ENCODE peak calls at places on chromosome 14, in four cellular contexts. K, L, Q and X are unnamed samples.

GRCh38 chr14:100109594-100109955 is 44.4 kb downstream of the EVL start:
- DNase-seq in Q (no peak), L (no peak), K (no peak), X (no peak)

GRCh38 chr14:61489932-61490331 is 168.6 kb downstream of the PRKCH start:
- DNase-seq in L (no peak), Q (no peak), K (no peak), X (peak)

GRCh38 chr14:54125109-54125508 is 168.5 kb upstream of the BMP4 start:
- DNase-seq in L (no peak), Q (no peak), K (no peak), X (no peak)

GRCh38 chr14:101705733-101706508 is 55.6 kb upstream of the PPP2R5C start:
- DNase-seq in K (peak), L (no peak), Q (peak), X (peak)

GRCh38 chr14:28356819-28357218 is 409.8 kb upstream of the FOXG1 start:
- DNase-seq in L (no peak), K (no peak), Q (no peak), X (no peak)

GRCh38 chr14:102927346-102927877 is 4.9 kb downstream of the AMN start:
- DNase-seq in Q (peak), K (no peak), L (no peak), X (peak)

GRCh38 chr14:71932229-71932951 is at the start of gene RGS6:
- DNase-seq in Q (peak), L (peak), K (peak), X (peak)

GRCh38 chr14:95359974-95360826 is 40.5 kb upstream of the CLMN start:
- DNase-seq in K (peak), L (peak), Q (no peak), X (peak)

GRCh38 chr14:92598549-92598905 is 84.9 kb downstream of the RIN3 start:
- DNase-seq in Q (no peak), L (no peak), K (no peak), X (no peak)

GRCh38 chr14:76640923-76641395 is 120.3 kb upstream of the VASH1 start:
- DNase-seq in K (no peak), Q (no peak), L (no peak), X (no peak)

GRCh38 chr14:79304279-79304678 is 907.0 kb downstream of the DIO2 start:
- DNase-seq in L (no peak), K (no peak), Q (no peak), X (no peak)

GRCh38 chr14:62308316-62308715 is 546.1 kb downstream of the SNAPC1 start:
- DNase-seq in Q (no peak), L (no peak), K (no peak), X (no peak)

GRCh38 chr14:79825046-79825521 is 386.2 kb downstream of the DIO2 start:
- DNase-seq in K (no peak), Q (no peak), L (no peak), X (no peak)

GRCh38 chr14:68866991-68867533 is 74.2 kb upstream of the ZFP36L1 start:
- DNase-seq in Q (no peak), L (no peak), K (no peak), X (no peak)

GRCh38 chr14:80607430-80608200 is 333.9 kb downstream of the CEP128 start:
- DNase-seq in L (no peak), K (no peak), Q (no peak), X (no peak)

GRCh38 chr14:94796278-94796677 is 26.4 kb upstream of the GSC start:
- DNase-seq in L (no peak), Q (no peak), K (no peak), X (no peak)

GRCh38 chr14:89246290-89246689 is 170.7 kb downstream of the FOXN3 start:
- DNase-seq in Q (no peak), K (no peak), L (no peak), X (no peak)

GRCh38 chr14:87264386-87264785 is 728.6 kb downstream of the GALC start:
- DNase-seq in K (no peak), Q (no peak), L (no peak), X (no peak)

GRCh38 chr14:43360239-43360638 is 1146.8 kb downstream of the FSCB start:
- DNase-seq in K (no peak), Q (no peak), L (no peak), X (no peak)

GRCh38 chr14:97873291-97873690 is 1076.1 kb downstream of the VRK1 start:
- DNase-seq in K (no peak), L (no peak), Q (no peak), X (no peak)

GRCh38 chr14:31360919-31361662 is 59.3 kb downstream of the HEATR5A start:
- DNase-seq in K (no peak), Q (no peak), L (no peak), X (no peak)

GRCh38 chr14:103115845-103116572 is 7.3 kb upstream of the TNFAIP2 start:
- DNase-seq in Q (no peak), K (no peak), L (no peak), X (no peak)

GRCh38 chr14:23613242-23614070 is 22.7 kb upstream of the DHRS2 start:
- DNase-seq in Q (peak), L (no peak), K (no peak), X (no peak)

GRCh38 chr14:65255029-65255545 is 152.8 kb upstream of the MAX start:
- DNase-seq in K (no peak), Q (no peak), L (no peak), X (no peak)

GRCh38 chr14:63204407-63205280 is at the start of gene RHOJ:
- DNase-seq in L (no peak), K (peak), Q (no peak), X (peak)

GRCh38 chr14:38469156-38469555 is 213.3 kb upstream of the CLEC14A start:
- DNase-seq in K (no peak), L (no peak), Q (no peak), X (no peak)

GRCh38 chr14:55926007-55926406 is 192.2 kb upstream of the PELI2 start:
- DNase-seq in Q (peak), L (peak), K (no peak), X (no peak)

GRCh38 chr14:22556990-22557623 is 31.9 kb downstream of the DAD1 start:
- DNase-seq in L (peak), Q (peak), K (peak), X (peak)

GRCh38 chr14:22557846-22558220 is 31.2 kb downstream of the DAD1 start:
- DNase-seq in L (no peak), K (no peak), Q (no peak), X (no peak)

GRCh38 chr14:22555573-22556011 is 33.4 kb downstream of the DAD1 start:
- DNase-seq in L (no peak), Q (no peak), K (peak), X (no peak)

GRCh38 chr14:22554706-22555572 is 34.1 kb downstream of the DAD1 start:
- DNase-seq in K (no peak), Q (no peak), L (no peak), X (no peak)

DNA sequence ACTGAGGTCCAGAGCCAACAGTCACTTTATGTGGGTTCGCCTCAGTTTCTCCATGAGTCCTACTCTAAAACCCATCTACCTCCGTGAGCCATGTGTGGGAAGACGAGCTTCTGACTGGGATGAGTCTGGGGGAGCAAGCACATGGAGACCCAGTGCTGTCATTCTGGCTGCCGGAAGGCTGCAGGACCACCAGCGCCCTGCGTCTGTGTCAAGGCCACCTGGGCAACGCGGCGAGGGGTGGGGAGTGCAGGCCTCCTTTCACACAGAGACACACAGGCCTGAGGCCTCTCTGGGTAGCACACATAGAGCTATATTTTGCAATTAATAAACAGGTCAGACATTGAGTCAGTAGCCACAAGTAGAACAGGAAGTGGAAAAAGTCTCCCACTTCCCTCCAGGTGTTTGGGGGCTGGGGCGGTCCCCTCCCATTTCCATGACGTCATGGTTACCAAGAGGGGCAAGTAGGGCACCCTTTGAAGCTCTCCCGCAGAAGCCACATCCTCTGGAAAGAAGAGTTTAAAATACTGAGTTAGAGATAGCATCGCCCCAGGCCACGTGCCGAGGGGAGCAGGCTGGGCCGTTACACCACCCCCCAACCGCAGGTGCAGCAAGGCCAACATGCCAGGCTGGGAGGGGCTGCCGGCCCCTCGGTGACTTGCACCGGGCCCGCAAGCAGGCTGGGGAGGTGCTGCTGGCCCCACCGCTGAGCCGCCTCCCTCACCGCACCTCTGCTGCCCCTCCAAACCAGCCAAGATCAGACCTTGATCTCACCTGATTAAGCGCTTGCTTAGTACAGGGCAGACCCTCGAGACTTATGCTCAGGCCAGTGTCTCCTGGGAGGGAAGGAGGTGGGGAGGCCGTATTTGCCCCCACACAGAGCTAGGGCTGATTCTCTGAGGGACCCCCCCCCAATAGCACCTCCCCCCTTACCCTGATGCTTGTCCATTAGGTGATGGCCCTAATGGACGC is 32.7 kb downstream of the DAD1 start:
- DNase-seq in K (peak), Q (peak), L (no peak), X (peak)
- H3K27ac ChIP-seq in K (peak), Q (peak), L (no peak), X (no peak)

GRCh38 chr14:70665448-70666363 is 24.0 kb downstream of the TTC9 start:
- DNase-seq in L (peak), Q (peak), K (peak), X (no peak)

GRCh38 chr14:70663707-70664179 is 22.0 kb downstream of the TTC9 start:
- DNase-seq in K (no peak), L (peak), Q (no peak), X (peak)

GRCh38 chr14:70664698-70665447 is 23.2 kb downstream of the TTC9 start:
- DNase-seq in L (no peak), Q (no peak), K (peak), X (no peak)

GRCh38 chr14:70662816-70663215 is 21.1 kb downstream of the TTC9 start:
- DNase-seq in Q (no peak), K (no peak), L (no peak), X (no peak)

GRCh38 chr14:70666364-70666691 is 24.6 kb downstream of the TTC9 start:
- DNase-seq in Q (no peak), K (no peak), L (no peak), X (no peak)
- H3K4me3 ChIP-seq in Q (no peak), K (no peak), L (no peak), X (no peak)

DNA sequence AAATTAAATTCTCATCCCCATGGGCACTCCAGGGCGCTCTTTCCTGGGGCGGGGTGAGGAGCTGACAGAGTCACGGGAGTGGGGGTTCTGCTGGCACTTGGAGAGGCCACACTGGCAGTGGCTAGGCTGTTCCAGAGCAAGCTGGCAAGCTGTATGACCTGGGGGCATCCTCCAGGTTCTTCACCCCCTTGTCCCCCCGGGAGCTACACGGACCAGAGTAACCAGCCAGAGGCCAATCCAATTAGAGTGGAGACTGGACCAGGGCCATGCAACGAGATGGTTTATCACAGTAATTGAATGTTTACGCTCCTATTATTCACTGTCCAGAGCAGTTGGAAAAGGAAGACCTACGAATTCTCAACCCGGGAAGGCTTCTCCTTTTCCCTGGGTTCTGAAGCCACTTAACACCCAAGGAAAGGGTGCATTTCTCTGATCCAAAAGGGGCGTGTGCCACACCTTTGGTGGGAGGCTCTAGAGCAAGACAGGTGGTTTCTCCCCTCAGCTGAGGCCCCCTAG is 43.8 kb upstream of the PNMA1 start:
- DNase-seq in K (no peak), Q (no peak), L (no peak), X (no peak)
- H3K27ac ChIP-seq in K (peak), Q (peak), L (peak), X (peak)

GRCh38 chr14:75381642-75382041 is 46.2 kb upstream of the JDP2 start:
- DNase-seq in L (no peak), K (no peak), Q (no peak), X (no peak)

GRCh38 chr14:75383721-75384120 is 44.1 kb upstream of the JDP2 start:
- DNase-seq in Q (no peak), L (no peak), K (no peak), X (no peak)

GRCh38 chr14:75379930-75380270 is 47.9 kb upstream of the JDP2 start:
- DNase-seq in L (no peak), Q (no peak), K (no peak), X (no peak)

GRCh38 chr14:75379246-75379929 is 48.4 kb upstream of the JDP2 start:
- DNase-seq in K (no peak), L (no peak), Q (no peak), X (no peak)

DNA sequence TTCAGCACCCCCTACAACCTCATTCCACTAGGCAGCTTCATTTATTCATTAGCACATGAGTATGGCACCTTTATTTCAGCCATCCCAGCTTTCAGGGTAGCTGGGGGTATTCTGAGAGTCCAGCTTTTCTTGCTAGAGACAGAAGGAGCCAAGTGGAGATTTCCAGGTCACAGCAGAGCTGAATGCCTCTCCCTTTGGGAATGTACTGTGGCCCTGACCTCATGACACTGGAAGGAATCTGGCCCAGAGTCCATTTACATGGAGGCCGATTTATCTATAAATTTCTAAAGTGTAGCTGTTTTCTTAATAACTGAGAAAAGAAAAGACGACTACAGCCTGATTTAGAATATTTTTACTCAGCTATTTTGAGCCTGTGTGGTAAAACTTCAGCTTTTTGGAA is 47.2 kb upstream of the JDP2 start:
- DNase-seq in K (no peak), Q (no peak), L (no peak), X (no peak)
- H3K4me3 ChIP-seq in K (no peak), Q (no peak), L (no peak), X (no peak)

GRCh38 chr14:104647467-104648063 is 41.9 kb upstream of the INF2 start:
- DNase-seq in K (no peak), L (no peak), Q (no peak), X (no peak)
- H3K27ac ChIP-seq in K (no peak), L (no peak), Q (no peak), X (no peak)

GRCh38 chr14:58331111-58331510 is 32.8 kb downstream of the ARID4A start:
- DNase-seq in Q (peak), K (peak), L (peak), X (peak)

GRCh38 chr14:58332514-58332913 is 34.2 kb downstream of the ARID4A start:
- DNase-seq in Q (no peak), L (no peak), K (no peak), X (no peak)

GRCh38 chr14:58327019-58327418 is 28.7 kb downstream of the ARID4A start:
- DNase-seq in K (no peak), L (no peak), Q (no peak), X (no peak)
- H3K4me3 ChIP-seq in K (no peak), L (no peak), Q (no peak), X (no peak)

DNA sequence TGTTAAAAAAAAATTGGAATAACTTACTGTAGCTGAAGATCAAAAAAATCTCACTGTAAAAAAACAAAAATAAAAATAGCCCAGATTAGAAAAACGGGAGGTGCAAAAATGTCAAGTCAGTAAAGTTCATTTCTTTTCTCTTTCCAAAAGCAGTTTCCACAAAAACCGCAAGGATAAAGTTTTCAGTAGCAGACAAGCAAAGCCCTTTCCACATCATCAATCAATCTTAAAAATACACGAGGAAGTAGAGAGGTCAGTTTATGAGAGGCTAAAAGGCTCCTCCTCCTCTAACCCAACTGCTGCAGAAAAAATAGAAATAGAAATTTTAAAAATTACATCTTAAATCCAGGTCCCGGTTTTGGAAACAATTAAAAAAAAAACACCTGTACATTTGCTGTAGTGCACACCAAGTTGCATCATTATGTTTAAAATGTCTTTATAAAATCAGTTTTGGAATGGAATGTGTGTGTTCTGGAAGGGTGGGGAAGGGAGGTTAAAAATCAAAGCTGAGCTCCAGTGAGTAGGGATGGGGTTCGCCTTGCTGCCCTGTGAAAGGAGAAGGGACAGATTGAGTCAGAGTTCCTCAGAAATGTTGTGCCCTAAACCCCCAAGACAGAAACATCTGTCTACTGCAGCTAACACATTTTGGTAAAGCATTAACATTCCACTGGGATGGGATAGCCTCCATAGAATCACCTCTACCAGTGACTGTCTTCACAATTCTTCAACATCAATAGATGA is 5.8 kb downstream of the HNRNPC start:
- DNase-seq in K (no peak), Q (no peak), L (no peak), X (no peak)
- H3K27ac ChIP-seq in K (peak), Q (no peak), L (peak), X (peak)

GRCh38 chr14:104972301-104973211 is 5.6 kb downstream of the AHNAK2 start:
- DNase-seq in Q (peak), L (peak), K (peak), X (peak)

GRCh38 chr14:104969741-104970230 is 8.4 kb downstream of the AHNAK2 start:
- DNase-seq in K (no peak), Q (no peak), L (no peak), X (peak)

GRCh38 chr14:104968541-104969401 is 9.4 kb downstream of the AHNAK2 start:
- DNase-seq in K (peak), Q (peak), L (no peak), X (peak)

GRCh38 chr14:104971447-104972240 is 6.5 kb downstream of the AHNAK2 start:
- DNase-seq in K (no peak), L (no peak), Q (no peak), X (no peak)

DNA sequence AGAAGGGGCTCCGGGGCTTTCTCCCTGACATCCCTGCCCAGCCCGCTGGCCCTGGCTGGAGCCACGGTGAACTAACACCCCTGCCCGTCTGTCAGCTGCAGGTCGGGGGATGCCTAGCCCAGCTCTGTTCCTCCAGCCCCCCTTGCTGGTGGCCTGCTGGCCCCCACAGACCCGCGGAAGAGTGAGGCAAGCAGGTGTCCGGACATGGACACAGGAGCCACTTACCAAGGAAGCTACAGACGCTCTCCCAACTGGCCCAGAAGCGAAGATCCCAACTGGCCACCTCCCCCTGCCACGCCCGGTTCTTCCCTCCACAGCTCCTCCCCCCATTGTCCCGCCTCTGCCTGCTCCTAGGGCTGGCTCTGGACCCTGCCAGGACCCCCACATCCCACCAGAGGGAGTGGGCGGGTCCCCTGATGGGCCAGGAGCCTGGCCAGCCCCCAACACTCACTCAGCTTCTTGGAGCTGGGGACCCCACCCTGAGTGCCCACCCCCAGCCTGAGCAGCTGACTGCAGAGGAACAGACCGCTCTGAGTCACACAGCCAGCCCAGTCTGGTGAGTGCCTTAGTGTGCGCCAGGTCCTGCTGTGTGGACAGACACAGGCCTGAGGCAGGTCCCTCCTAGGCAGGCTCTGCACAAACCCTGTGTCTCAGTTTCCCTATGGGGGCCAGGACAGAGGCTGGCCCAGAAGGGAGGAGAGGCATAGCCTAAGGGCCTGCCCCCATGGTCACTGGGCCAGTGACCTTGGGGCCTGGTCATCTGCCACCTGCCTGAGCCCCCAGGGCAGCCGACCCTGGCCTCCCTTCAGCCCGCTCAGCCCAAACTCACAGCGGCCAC is 7.7 kb downstream of the AHNAK2 start:
- DNase-seq in Q (peak), L (no peak), K (no peak), X (peak)
- H3K4me3 ChIP-seq in Q (no peak), L (no peak), K (peak), X (no peak)